ENCODE peak calls at places on chromosomes 16 and 17, in ten cellular contexts. A is AG04450; S is choroid plexus epithelial cell; P is adrenal gland; Z is CD4-positive, alpha-beta memory T cell; W is endodermal cell; V is A549; J is dorsolateral prefrontal cortex; E is AG10803; K is gastrocnemius medialis. X is an unnamed sample.

GRCh38 chr17:2122641-2123302 is 67.9 kb downstream of the HIC1 start:
- DNase-seq in P (peak), V (no peak), E (peak), J (peak), K (peak), A (peak), S (peak), Z (no peak), W (peak), X (peak)

GRCh38 chr17:28406478-28406824 is 439 bp upstream of the SLC46A1 start:
- DNase-seq in S (peak), V (no peak), A (no peak), W (no peak), J (no peak), E (no peak), P (peak), K (no peak), Z (no peak), X (no peak)

GRCh38 chr16:2437032-2437790 is 8.0 kb downstream of the CCNF start:
- DNase-seq in J (no peak), P (no peak), A (no peak), V (no peak), E (no peak), W (no peak), K (no peak), S (no peak), Z (no peak), X (no peak)

GRCh38 chr17:63533433-63534077 is 10.4 kb downstream of the KCNH6 start:
- DNase-seq in Z (no peak), S (no peak), V (peak), W (no peak), A (no peak), J (no peak), K (no peak), E (no peak), P (no peak), X (peak)

GRCh38 chr17:2777242-2777867 is 18.9 kb upstream of the RAP1GAP2 start:
- DNase-seq in Z (no peak), J (no peak), A (no peak), K (no peak), S (no peak), E (no peak), W (peak), P (no peak), V (no peak), X (no peak)

GRCh38 chr16:49350265-49351103 is 23.1 kb upstream of the C16orf78 start:
- DNase-seq in P (peak), S (peak), K (peak), E (peak), V (peak), A (no peak), J (peak), W (peak), Z (peak), X (peak)

GRCh38 chr16:51159864-51160263 is 8.8 kb upstream of the SALL1 start:
- DNase-seq in W (no peak), J (no peak), S (no peak), P (no peak), V (no peak), A (no peak), E (no peak), K (no peak), Z (no peak), X (no peak)

GRCh38 chr17:1786708-1787107 is 24.8 kb downstream of the SERPINF1 start:
- DNase-seq in E (no peak), K (no peak), S (no peak), J (no peak), Z (no peak), P (no peak), V (no peak), W (no peak), A (no peak), X (no peak)

GRCh38 chr17:28119560-28119959 is 77.1 kb downstream of the NLK start:
- DNase-seq in E (no peak), S (no peak), V (no peak), J (no peak), Z (no peak), P (no peak), K (no peak), A (no peak), W (no peak), X (no peak)

GRCh38 chr17:60720763-60721531 is 43.3 kb downstream of the BCAS3 start:
- DNase-seq in E (peak), W (peak), V (peak), P (peak), K (no peak), S (peak), Z (peak), J (no peak), A (peak), X (peak)

GRCh38 chr17:8124350-8125195 is 667 bp upstream of the HES7 start:
- DNase-seq in J (no peak), V (peak), W (peak), A (no peak), S (peak), P (no peak), K (no peak), E (peak), Z (peak), X (peak)

GRCh38 chr17:80952291-80952690 is 39.4 kb upstream of the CHMP6 start:
- DNase-seq in Z (no peak), A (no peak), W (no peak), K (no peak), V (no peak), P (no peak), E (no peak), S (no peak), J (no peak), X (no peak)

GRCh38 chr16:46907061-46907774 is 23.1 kb downstream of the GPT2 start:
- DNase-seq in W (no peak), E (no peak), A (no peak), P (no peak), K (no peak), Z (no peak), V (no peak), S (no peak), J (no peak), X (no peak)

DNA sequence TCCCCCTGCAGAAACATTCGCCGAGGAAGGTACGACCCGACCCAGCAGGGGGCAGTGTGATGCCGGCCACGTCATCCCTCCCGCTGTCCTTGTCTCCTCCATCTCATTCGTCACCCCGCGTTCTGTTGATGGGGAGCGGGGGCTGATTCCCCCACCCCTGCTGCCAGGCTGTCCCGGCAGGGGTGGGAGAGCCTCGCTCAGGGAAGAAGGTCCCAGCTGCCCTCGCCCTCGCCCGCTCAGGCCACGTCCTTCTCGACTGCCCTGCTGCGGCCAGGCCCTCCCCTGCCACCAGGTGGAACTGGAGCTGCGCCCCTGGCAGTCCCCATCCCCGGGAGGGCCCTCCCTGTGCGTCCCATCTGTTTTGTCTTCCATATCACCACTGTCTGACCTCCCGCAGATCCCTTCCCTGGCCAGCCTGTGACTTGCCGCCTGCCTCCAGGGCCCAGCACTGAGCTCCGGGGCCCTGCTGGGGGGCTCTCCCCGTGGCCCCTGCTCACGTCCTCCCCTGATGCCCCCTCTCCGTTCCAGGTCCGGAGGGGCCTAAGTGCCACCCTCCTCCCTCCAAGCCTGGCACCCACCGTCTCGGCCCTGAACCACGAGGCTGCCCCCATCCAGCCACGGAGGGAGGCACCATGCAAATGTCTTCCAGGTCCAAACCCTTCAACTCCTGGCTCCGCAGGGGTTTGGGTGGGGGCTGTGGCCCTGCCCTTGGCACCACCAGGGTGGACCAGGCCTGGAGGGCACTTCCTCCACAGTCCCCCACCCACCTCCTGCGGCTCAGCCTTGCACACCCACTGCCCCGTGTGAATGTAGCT is 20.6 kb downstream of the ADAM11 start:
- DNase-seq in A (peak), V (peak), Z (peak), P (peak), K (peak), S (peak), E (peak), J (peak), W (peak), X (peak)
- H3K4me3 ChIP-seq in A (peak), V (peak), Z (no peak), P (no peak), K (peak), S (peak), E (peak), J (peak), W (peak), X (no peak)

GRCh38 chr16:68090109-68090508 is 4.9 kb downstream of the NFATC3 start:
- DNase-seq in V (no peak), P (no peak), J (no peak), E (no peak), W (no peak), A (no peak), Z (no peak), S (no peak), K (no peak), X (peak)
- H3K4me3 ChIP-seq in V (no peak), P (no peak), J (no peak), E (no peak), W (peak), A (no peak), Z (no peak), S (no peak), K (no peak), X (peak)

GRCh38 chr17:68599873-68600122 is 1.4 kb downstream of the FAM20A start:
- DNase-seq in J (no peak), V (no peak), A (no peak), Z (no peak), S (no peak), P (no peak), E (no peak), K (no peak), W (no peak), X (no peak)
- H3K4me3 ChIP-seq in J (peak), V (peak), A (no peak), Z (no peak), S (no peak), P (peak), E (peak), K (peak), W (peak), X (no peak)

DNA sequence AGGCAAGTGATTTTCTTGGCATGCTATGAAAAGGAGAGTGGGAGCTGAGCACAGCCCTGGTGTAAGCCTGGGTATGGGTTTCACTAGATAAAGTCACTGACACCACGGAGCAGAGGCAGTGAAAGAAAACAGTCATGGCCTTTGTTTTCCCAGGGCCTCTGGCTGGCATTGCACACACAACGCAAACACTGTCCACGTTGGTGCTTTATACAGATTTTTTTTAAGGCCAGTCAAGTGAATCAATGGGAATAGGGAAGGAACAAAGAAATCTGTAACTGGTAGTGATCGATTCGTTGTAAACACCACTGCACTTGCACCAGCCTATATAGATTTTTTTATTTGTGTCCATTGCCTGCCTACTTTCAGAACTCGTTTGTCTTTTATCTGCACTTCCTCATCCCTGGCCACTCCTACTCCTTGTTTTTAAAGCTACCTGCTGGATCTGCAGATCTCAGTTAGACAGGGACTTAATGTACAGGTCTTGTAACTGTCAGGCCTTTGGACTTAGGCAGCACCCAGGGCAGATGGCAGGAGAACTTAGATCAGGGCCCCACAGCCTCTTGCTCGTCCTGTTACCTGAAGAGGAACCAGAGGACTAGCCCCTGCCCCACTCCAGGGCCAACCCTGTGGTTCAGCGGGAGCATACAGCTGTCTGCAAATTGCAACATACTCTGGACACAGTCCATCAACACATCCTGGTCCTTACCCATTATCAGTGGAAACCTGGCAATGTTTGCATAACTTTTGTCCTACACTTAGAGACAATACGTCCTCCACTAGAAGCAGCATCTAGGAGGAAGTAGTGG is 10.6 kb upstream of the TMIGD1 start:
- DNase-seq in W (no peak), A (no peak), Z (no peak), K (no peak), E (peak), P (peak), V (peak), J (peak), S (peak), X (peak)
- H3K4me3 ChIP-seq in W (no peak), A (no peak), Z (no peak), K (no peak), E (no peak), P (no peak), V (no peak), J (no peak), S (no peak), X (no peak)

GRCh38 chr16:89434490-89434889 is 55.9 kb downstream of the ANKRD11 start:
- DNase-seq in E (no peak), J (no peak), V (no peak), Z (no peak), W (no peak), A (no peak), K (no peak), S (no peak), P (no peak), X (no peak)

GRCh38 chr16:89426736-89427525 is 63.4 kb downstream of the ANKRD11 start:
- DNase-seq in P (no peak), S (peak), Z (no peak), K (no peak), W (no peak), E (no peak), A (no peak), J (no peak), V (no peak), X (no peak)

GRCh38 chr16:89431158-89431584 is 59.2 kb downstream of the ANKRD11 start:
- DNase-seq in J (no peak), E (peak), K (no peak), P (peak), A (peak), S (no peak), W (no peak), V (peak), Z (no peak), X (no peak)

GRCh38 chr16:89431616-89432015 is 58.7 kb downstream of the ANKRD11 start:
- DNase-seq in Z (no peak), P (no peak), W (no peak), J (no peak), K (no peak), A (no peak), V (no peak), S (no peak), E (no peak), X (no peak)

GRCh38 chr16:89430436-89431157 is 59.8 kb downstream of the ANKRD11 start:
- DNase-seq in J (no peak), Z (no peak), S (no peak), K (no peak), E (no peak), A (no peak), V (no peak), W (no peak), P (no peak), X (no peak)
- H3K4me3 ChIP-seq in J (no peak), Z (no peak), S (no peak), K (no peak), E (no peak), A (no peak), V (no peak), W (no peak), P (no peak), X (no peak)

GRCh38 chr16:83374951-83375350 is 432.8 kb upstream of the HSBP1 start:
- DNase-seq in E (no peak), J (no peak), V (no peak), K (no peak), A (no peak), P (no peak), Z (no peak), W (no peak), S (no peak), X (no peak)
- H3K4me3 ChIP-seq in E (no peak), J (no peak), V (no peak), K (no peak), A (no peak), P (no peak), Z (no peak), W (no peak), S (no peak), X (no peak)

X was measured in NB4.